ENCODE peak calls at places on chromosomes 13 and 19, in seven cellular contexts. A is astrocyte of the cerebellum, C is psoas muscle, Y is GM23338, D is heart left ventricle, M is left lung, Q is omental fat pad. S is an unnamed sample.

GRCh38 chr19:49393871-49394270 is 5.8 kb downstream of the KASH5 start:
- DNase-seq in A (no peak), C (no peak), Y (no peak), D (no peak), M (no peak), Q (no peak), S (no peak)

GRCh38 chr19:28596561-28597071 is 616.3 kb downstream of the UQCRFS1 start:
- DNase-seq in A (no peak), C (no peak), Y (no peak), D (no peak), M (no peak), Q (no peak), S (no peak)

GRCh38 chr13:24254151-24254810 is 55.1 kb upstream of the C1QTNF9 start:
- DNase-seq in A (no peak), C (no peak), Y (no peak), D (peak), M (peak), Q (no peak), S (peak)

GRCh38 chr19:29315566-29315965 is 102.6 kb upstream of the UQCRFS1 start:
- DNase-seq in A (no peak), C (no peak), Y (no peak), D (no peak), M (no peak), Q (no peak), S (no peak)

GRCh38 chr19:43527860-43528622 is 1.0 kb upstream of the ETHE1 start:
- DNase-seq in A (no peak), C (peak), Y (no peak), D (no peak), M (no peak), Q (peak), S (no peak)

GRCh38 chr19:38852231-38853044 is 2.7 kb upstream of the HNRNPL start:
- DNase-seq in A (no peak), C (peak), Y (peak), D (peak), M (peak), Q (peak), S (peak)

GRCh38 chr19:43809762-43810696 is 7.8 kb upstream of the LYPD5 start:
- DNase-seq in A (peak), C (no peak), Y (peak), D (no peak), M (no peak), Q (no peak), S (no peak)

GRCh38 chr13:103539265-103539664 is 473.0 kb upstream of the SLC10A2 start:
- DNase-seq in A (no peak), C (no peak), Y (peak), D (no peak), M (no peak), Q (no peak), S (no peak)

GRCh38 chr19:17322854-17323253 is 11.8 kb downstream of the ANO8 start:
- DNase-seq in A (no peak), C (no peak), Y (no peak), D (no peak), M (no peak), Q (no peak), S (no peak)

GRCh38 chr19:46381346-46381745 is 32.0 kb downstream of the CCDC8 start:
- DNase-seq in A (no peak), C (no peak), Y (no peak), D (no peak), M (no peak), Q (no peak), S (no peak)

GRCh38 chr19:48551437-48552302 is at the start of gene SULT2B1:
- DNase-seq in A (no peak), C (no peak), Y (no peak), D (no peak), M (peak), Q (no peak), S (no peak)

GRCh38 chr13:105513448-105513847 is 1022.0 kb downstream of the EFNB2 start:
- DNase-seq in A (no peak), C (no peak), Y (no peak), D (no peak), M (no peak), Q (no peak), S (no peak)

GRCh38 chr19:49512970-49513745 is 697 bp downstream of the FCGRT start:
- DNase-seq in A (no peak), C (peak), Y (peak), D (peak), M (peak), Q (no peak), S (no peak)

GRCh38 chr13:114077938-114078335 is 54.5 kb downstream of the RASA3 start:
- DNase-seq in A (peak), C (no peak), Y (peak), D (peak), M (no peak), Q (peak), S (no peak)

GRCh38 chr13:111865826-111866225 is 201.1 kb upstream of the SOX1 start:
- DNase-seq in A (no peak), C (no peak), Y (no peak), D (no peak), M (no peak), Q (no peak), S (no peak)

GRCh38 chr19:45999653-46000121 is 4.4 kb downstream of the CCDC61 start:
- DNase-seq in A (no peak), C (peak), Y (peak), D (no peak), M (no peak), Q (no peak), S (peak)

GRCh38 chr19:41821003-41821735 is 23.3 kb downstream of the LYPD4 start:
- DNase-seq in A (no peak), C (no peak), Y (peak), D (no peak), M (no peak), Q (no peak), S (no peak)

GRCh38 chr13:50375792-50376191 is 360.5 kb downstream of the KCNRG start:
- DNase-seq in A (no peak), C (no peak), Y (no peak), D (no peak), M (no peak), Q (no peak), S (no peak)

GRCh38 chr19:14048439-14049153 is 13.3 kb downstream of the PALM3 start:
- DNase-seq in A (no peak), C (peak), Y (peak), D (no peak), M (no peak), Q (peak), S (peak)

GRCh38 chr13:109729031-109729870 is 57.1 kb downstream of the IRS2 start:
- DNase-seq in A (peak), C (no peak), Y (no peak), D (no peak), M (no peak), Q (no peak), S (no peak)

GRCh38 chr19:46935066-46935663 is 74.4 kb downstream of the ARHGAP35 start:
- DNase-seq in A (no peak), C (no peak), Y (no peak), D (no peak), M (no peak), Q (no peak), S (no peak)

GRCh38 chr13:49629196-49629938 is 1.1 kb downstream of the ARL11 start:
- DNase-seq in A (no peak), C (no peak), Y (no peak), D (no peak), M (no peak), Q (no peak), S (no peak)

GRCh38 chr19:54530866-54531265 is 28.2 kb downstream of the LAIR2 start:
- DNase-seq in A (no peak), C (no peak), Y (no peak), D (no peak), M (no peak), Q (no peak), S (no peak)

GRCh38 chr13:40388617-40389016 is 277.8 kb downstream of the FOXO1 start:
- DNase-seq in A (no peak), C (no peak), Y (no peak), D (no peak), M (peak), Q (no peak), S (peak)

GRCh38 chr19:48999481-49000325 is 6.0 kb downstream of the RUVBL2 start:
- DNase-seq in A (peak), C (peak), Y (peak), D (no peak), M (peak), Q (no peak), S (no peak)

GRCh38 chr19:10182847-10183246 is 11.9 kb downstream of the DNMT1 start:
- DNase-seq in A (no peak), C (no peak), Y (no peak), D (no peak), M (no peak), Q (no peak), S (no peak)

GRCh38 chr13:35478384-35479222 is 2.1 kb upstream of the MAB21L1 start:
- DNase-seq in A (no peak), C (no peak), Y (peak), D (no peak), M (no peak), Q (no peak), S (no peak)

GRCh38 chr19:45056831-45057230 is 18.0 kb downstream of the CLASRP start:
- DNase-seq in A (no peak), C (no peak), Y (no peak), D (no peak), M (no peak), Q (no peak), S (no peak)

GRCh38 chr19:16726916-16727315 is 7.3 kb downstream of the NWD1 start:
- DNase-seq in A (no peak), C (no peak), Y (no peak), D (no peak), M (no peak), Q (no peak), S (no peak)

GRCh38 chr19:50906217-50906616 is 5.0 kb downstream of the KLK4 start:
- DNase-seq in A (no peak), C (no peak), Y (peak), D (no peak), M (no peak), Q (no peak), S (no peak)

GRCh38 chr13:52118095-52118494 is 10.8 kb downstream of the NEK5 start:
- DNase-seq in A (no peak), C (no peak), Y (no peak), D (no peak), M (no peak), Q (no peak), S (no peak)
- TF ChIP-seq CTCF in A (no peak), C (no peak), Y (no peak), D (no peak), M (no peak), Q (no peak), S (no peak)

DNA sequence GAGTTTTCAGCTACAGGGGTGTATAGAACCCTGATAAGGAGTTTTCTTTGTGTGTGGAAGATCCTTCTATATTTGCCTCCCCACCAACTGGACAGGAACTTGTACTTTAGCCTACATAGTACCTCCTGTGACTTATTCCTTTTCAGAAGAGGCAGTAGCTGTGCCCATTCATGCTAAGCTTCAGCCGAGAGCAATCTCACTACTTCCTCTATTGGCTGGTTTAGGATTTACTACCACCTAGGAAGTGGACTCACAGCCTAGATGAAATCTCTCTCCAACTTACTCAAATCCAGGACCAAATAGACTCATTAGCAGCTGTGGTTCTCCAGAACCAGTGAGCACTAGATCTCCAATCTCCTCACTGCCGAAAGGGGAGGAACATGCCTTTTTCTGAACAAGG is 2.3 kb upstream of the REX1BD start:
- DNase-seq in A (no peak), C (no peak), Y (no peak), D (no peak), M (no peak), Q (no peak), S (no peak)
- TF ChIP-seq CTCF in A (peak), C (no peak), Y (no peak), D (no peak), M (no peak), Q (no peak), S (peak)

DNA sequence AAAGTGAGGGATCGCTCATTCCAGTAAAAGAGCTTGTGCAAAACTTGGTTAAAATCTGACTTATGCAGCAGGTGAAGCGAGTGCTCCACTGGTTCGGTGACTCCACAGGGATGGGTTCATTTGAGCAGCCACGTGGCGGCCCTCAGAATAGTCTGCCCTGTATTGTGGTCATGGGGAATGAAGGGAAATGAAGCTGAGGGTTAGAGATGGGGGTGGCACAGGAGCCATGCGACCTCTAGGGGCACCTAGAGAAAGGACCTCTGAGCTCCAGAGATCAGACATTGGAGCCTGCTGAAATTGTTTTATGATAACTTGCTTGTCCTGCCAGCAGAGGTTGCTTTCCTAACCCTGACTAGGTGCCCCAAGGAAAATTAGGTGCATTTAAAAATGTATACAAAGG is 26.6 kb downstream of the CBY2 start:
- DNase-seq in A (no peak), C (no peak), Y (peak), D (no peak), M (no peak), Q (no peak), S (no peak)
- TF ChIP-seq CTCF in A (peak), C (no peak), Y (peak), D (no peak), M (no peak), Q (no peak), S (no peak)

GRCh38 chr19:23070353-23070781 is 46.5 kb upstream of the ZNF730 start:
- DNase-seq in A (no peak), C (peak), Y (peak), D (peak), M (no peak), Q (no peak), S (no peak)
- TF ChIP-seq CTCF in A (peak), C (peak), Y (peak), D (peak), M (peak), Q (no peak), S (no peak)

GRCh38 chr19:22545751-22546150 is 88.4 kb upstream of the ZNF492 start:
- DNase-seq in A (no peak), C (no peak), Y (peak), D (no peak), M (no peak), Q (peak), S (no peak)
- TF ChIP-seq CTCF in A (no peak), C (peak), Y (peak), D (peak), M (peak), Q (peak), S (peak)

DNA sequence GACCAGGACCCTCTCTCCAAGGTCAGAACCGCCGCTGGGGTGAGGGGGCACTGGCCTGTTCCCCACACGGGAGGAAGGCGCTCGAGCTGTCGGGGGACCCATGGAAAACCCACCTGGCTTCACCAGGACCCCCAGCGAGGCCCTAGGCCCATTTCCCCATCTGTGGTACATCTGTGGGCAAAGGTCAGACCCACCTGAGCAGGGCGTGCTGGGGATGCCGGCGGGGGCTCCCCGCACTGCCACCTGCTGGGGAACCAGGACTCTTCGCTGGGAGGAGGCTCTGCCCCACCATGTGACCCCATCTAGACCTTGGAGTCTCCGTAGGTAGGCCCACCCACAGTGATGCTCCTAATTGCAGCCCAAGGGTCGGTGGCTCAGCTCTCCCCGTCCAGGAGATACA is 511 bp downstream of the WDR88 start:
- DNase-seq in A (no peak), C (no peak), Y (peak), D (no peak), M (no peak), Q (no peak), S (no peak)
- TF ChIP-seq CTCF in A (peak), C (no peak), Y (peak), D (no peak), M (no peak), Q (no peak), S (no peak)

GRCh38 chr13:29566864-29567263 is 28.6 kb downstream of the SLC7A1 start:
- DNase-seq in A (no peak), C (no peak), Y (no peak), D (no peak), M (no peak), Q (no peak), S (no peak)

GRCh38 chr13:29562762-29563161 is 32.7 kb downstream of the SLC7A1 start:
- DNase-seq in A (no peak), C (no peak), Y (no peak), D (no peak), M (no peak), Q (no peak), S (no peak)

GRCh38 chr13:29563941-29564340 is 31.5 kb downstream of the SLC7A1 start:
- DNase-seq in A (no peak), C (no peak), Y (no peak), D (no peak), M (no peak), Q (no peak), S (no peak)

GRCh38 chr13:29566206-29566605 is 29.3 kb downstream of the SLC7A1 start:
- DNase-seq in A (no peak), C (no peak), Y (no peak), D (no peak), M (no peak), Q (no peak), S (no peak)

GRCh38 chr13:29564828-29565227 is 30.7 kb downstream of the SLC7A1 start:
- DNase-seq in A (no peak), C (no peak), Y (no peak), D (no peak), M (no peak), Q (no peak), S (no peak)
- TF ChIP-seq CTCF in A (peak), C (no peak), Y (no peak), D (no peak), M (no peak), Q (no peak), S (no peak)

GRCh38 chr13:28618595-28618994 is 40.3 kb upstream of the POMP start:
- DNase-seq in A (no peak), C (no peak), Y (no peak), D (no peak), M (no peak), Q (no peak), S (no peak)
- TF ChIP-seq CTCF in A (no peak), C (no peak), Y (no peak), D (no peak), M (no peak), Q (no peak), S (no peak)

DNA sequence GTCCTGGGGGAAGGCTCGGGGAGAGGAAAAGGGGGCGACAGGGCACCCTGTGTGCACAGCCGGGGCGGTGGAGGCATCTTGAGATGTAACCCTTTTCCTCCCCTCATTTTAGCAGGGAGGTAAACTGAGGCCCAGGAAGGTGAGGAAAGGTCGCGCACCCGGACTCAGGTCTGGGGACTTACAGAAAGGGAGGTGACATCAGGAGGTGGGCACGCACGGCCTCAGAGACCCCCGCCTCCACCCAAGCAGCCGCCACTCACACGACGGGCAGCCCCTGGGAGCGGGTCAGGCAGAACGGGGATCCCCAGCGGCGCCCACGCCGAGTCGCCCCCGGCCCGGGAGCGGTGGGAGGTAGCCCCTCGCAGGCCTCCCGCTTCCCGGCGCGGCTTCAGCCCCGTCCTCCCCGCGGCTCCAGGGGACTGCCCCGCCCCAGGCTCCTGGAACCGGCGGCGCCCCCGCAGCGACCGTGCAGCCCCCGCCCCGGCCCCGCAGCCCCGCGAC is 477 bp downstream of the PIP5K1C start:
- DNase-seq in A (no peak), C (no peak), Y (no peak), D (no peak), M (no peak), Q (no peak), S (no peak)
- TF ChIP-seq CTCF in A (no peak), C (no peak), Y (no peak), D (no peak), M (no peak), Q (no peak), S (no peak)

DNA sequence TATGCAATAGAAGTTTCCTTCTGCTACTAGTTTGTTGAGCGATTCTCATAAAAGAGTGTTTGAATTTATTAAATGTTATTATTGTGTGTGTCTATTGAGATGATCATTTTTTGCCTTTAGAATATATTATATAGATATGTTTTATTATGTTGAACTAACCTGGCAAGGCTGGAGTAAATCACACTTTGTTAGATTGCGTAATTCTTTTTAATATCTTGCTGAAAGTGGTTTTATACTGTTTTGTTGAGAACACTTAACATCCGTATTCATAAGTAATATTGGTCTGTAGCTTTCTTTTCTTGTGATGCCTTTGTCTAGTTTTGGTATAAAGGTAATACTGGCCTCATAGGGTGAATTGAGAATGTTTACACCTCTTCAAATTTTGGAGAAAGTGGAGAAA is 574.3 kb upstream of the PCDH20 start:
- DNase-seq in A (no peak), C (no peak), Y (no peak), D (no peak), M (no peak), Q (no peak), S (no peak)
- TF ChIP-seq CTCF in A (no peak), C (no peak), Y (no peak), D (no peak), M (no peak), Q (no peak), S (no peak)

S was measured in CD14-positive monocyte.